ENCODE peak calls at places on chromosomes 3 and 15, in four cellular contexts. One of them, this sample, is unnamed. For H3K27me3, the result is how much of the 10 kb centered on the place peaks cover.

GRCh38 chr3:121096968-121097367 is 189.0 kb downstream of the STXBP5L start:
- DNase-seq in SJSA1: no peak
- DNase-seq in body of pancreas: no peak
- DNase-seq in cardiac muscle cell: no peak
- DNase-seq in this sample: no peak

GRCh38 chr3:128498901-128499530 is 6.0 kb upstream of the GATA2 start:
- DNase-seq in SJSA1: no peak
- DNase-seq in body of pancreas: no peak
- DNase-seq in cardiac muscle cell: no peak
- DNase-seq in this sample: no peak

GRCh38 chr15:82298520-82298919 is 35.9 kb downstream of the SAXO2 start:
- DNase-seq in SJSA1: no peak
- DNase-seq in body of pancreas: no peak
- DNase-seq in cardiac muscle cell: peak
- DNase-seq in this sample: peak

GRCh38 chr3:177451940-177452484 is 254.7 kb upstream of the TBL1XR1 start:
- DNase-seq in SJSA1: peak
- DNase-seq in body of pancreas: no peak
- DNase-seq in cardiac muscle cell: peak
- DNase-seq in this sample: no peak

GRCh38 chr3:127011270-127011992 is 28.5 kb downstream of the PLXNA1 start:
- DNase-seq in SJSA1: no peak
- DNase-seq in body of pancreas: peak
- DNase-seq in cardiac muscle cell: peak
- DNase-seq in this sample: peak

GRCh38 chr3:8954938-8955763 is 8.1 kb downstream of the RAD18 start:
- DNase-seq in SJSA1: peak
- DNase-seq in body of pancreas: no peak
- DNase-seq in cardiac muscle cell: peak
- DNase-seq in this sample: no peak

GRCh38 chr3:18556503-18556902 is 131.4 kb upstream of the SATB1 start:
- DNase-seq in SJSA1: no peak
- DNase-seq in body of pancreas: no peak
- DNase-seq in cardiac muscle cell: peak
- DNase-seq in this sample: no peak

GRCh38 chr3:157175678-157176077 is 15.7 kb upstream of the CCNL1 start:
- DNase-seq in SJSA1: no peak
- DNase-seq in body of pancreas: peak
- DNase-seq in cardiac muscle cell: no peak
- DNase-seq in this sample: no peak

GRCh38 chr3:67943546-67943945 is 289.1 kb upstream of the SUCLG2 start:
- DNase-seq in SJSA1: no peak
- DNase-seq in body of pancreas: no peak
- DNase-seq in cardiac muscle cell: no peak
- DNase-seq in this sample: no peak

DNA sequence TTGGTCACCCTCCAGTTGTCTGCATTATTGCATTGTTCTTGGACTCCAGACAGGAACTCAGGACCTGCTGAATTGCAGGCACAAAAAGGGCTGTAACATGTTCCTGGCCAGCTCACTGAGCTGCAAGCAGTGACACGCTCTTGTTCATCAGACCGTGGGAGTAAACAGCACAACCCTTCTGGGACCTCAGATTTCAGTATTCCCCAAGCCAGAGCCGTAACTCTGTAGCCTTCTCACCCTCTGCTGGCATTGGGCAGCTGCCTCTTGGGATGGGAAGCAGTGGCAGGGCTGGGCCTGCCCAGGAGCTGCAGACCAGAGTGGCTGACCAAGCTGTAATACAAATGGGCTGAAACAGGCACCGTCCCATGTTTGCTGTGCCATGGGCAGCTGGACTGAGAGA is 607.1 kb upstream of the BCHE start:
- DNase-seq in SJSA1: no peak
- DNase-seq in body of pancreas: no peak
- DNase-seq in cardiac muscle cell: no peak
- DNase-seq in this sample: no peak
- H3K27ac ChIP-seq in SJSA1: no peak
- H3K27ac ChIP-seq in body of pancreas: no peak
- H3K27ac ChIP-seq in cardiac muscle cell: no peak
- H3K27ac ChIP-seq in this sample: no peak

DNA sequence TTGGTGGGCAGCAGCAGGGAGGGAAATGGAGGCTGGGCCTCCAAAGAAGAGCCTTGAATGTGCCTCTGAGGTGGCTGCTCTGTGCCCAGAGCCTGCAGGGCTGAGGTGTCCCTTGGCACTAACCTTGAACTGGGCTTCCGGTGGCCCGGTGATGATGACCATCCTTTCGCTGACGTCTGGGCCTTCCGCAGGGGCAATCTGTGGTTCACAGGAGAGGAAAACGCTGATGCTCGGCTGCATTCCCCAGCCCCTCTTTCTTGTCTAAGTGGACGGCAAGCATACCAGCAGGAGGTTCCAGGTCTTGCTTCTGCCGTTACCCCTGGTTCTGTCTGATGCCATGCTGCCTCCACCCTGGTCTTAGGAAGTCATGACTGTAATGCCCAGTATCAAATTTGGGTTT is 65.9 kb downstream of the SENP2 start:
- DNase-seq in SJSA1: no peak
- DNase-seq in body of pancreas: no peak
- DNase-seq in cardiac muscle cell: no peak
- DNase-seq in this sample: no peak
- H3K27me3 ChIP-seq in SJSA1: under half
- H3K27me3 ChIP-seq in body of pancreas: under half
- H3K27me3 ChIP-seq in cardiac muscle cell: under half
- H3K27me3 ChIP-seq in this sample: under half

GRCh38 chr15:81296673-81297072 is 27.3 kb downstream of the STARD5 start:
- DNase-seq in SJSA1: no peak
- DNase-seq in body of pancreas: peak
- DNase-seq in cardiac muscle cell: no peak
- DNase-seq in this sample: no peak
- H3K4me3 ChIP-seq in SJSA1: no peak
- H3K4me3 ChIP-seq in body of pancreas: no peak
- H3K4me3 ChIP-seq in cardiac muscle cell: no peak
- H3K4me3 ChIP-seq in this sample: peak

GRCh38 chr3:183764854-183765731 is 60.3 kb downstream of the MAP6D1 start:
- DNase-seq in SJSA1: peak
- DNase-seq in body of pancreas: no peak
- DNase-seq in cardiac muscle cell: peak
- DNase-seq in this sample: no peak

GRCh38 chr3:183769453-183769852 is 55.9 kb downstream of the MAP6D1 start:
- DNase-seq in SJSA1: no peak
- DNase-seq in body of pancreas: no peak
- DNase-seq in cardiac muscle cell: no peak
- DNase-seq in this sample: no peak

GRCh38 chr3:183766745-183767606 is 58.4 kb downstream of the MAP6D1 start:
- DNase-seq in SJSA1: peak
- DNase-seq in body of pancreas: peak
- DNase-seq in cardiac muscle cell: peak
- DNase-seq in this sample: peak

GRCh38 chr3:183768114-183768513 is 57.3 kb downstream of the MAP6D1 start:
- DNase-seq in SJSA1: no peak
- DNase-seq in body of pancreas: no peak
- DNase-seq in cardiac muscle cell: no peak
- DNase-seq in this sample: no peak

GRCh38 chr3:183766107-183766506 is 59.3 kb downstream of the MAP6D1 start:
- DNase-seq in SJSA1: no peak
- DNase-seq in body of pancreas: no peak
- DNase-seq in cardiac muscle cell: no peak
- DNase-seq in this sample: no peak
- H3K27ac ChIP-seq in SJSA1: no peak
- H3K27ac ChIP-seq in body of pancreas: no peak
- H3K27ac ChIP-seq in cardiac muscle cell: no peak
- H3K27ac ChIP-seq in this sample: no peak

DNA sequence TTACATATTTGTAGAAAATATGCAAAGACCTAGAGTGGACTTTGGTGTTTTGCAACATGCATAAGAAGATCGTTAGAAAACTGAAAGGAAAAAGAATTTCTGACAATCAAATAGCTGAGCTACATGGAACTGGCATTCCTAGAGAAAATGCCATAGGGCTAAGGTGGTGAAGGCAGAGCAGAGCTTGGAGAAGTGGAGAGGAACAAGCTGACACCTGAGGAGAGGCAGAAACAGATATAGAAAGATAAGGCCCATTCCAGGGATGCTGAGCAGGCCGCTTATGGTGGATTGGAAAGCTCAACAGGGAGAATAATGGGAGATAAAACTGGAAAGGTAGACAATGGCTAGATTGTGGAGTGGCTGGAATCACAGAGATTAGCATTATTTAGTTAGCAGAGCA is 150.0 kb downstream of the PLCH1 start:
- DNase-seq in SJSA1: no peak
- DNase-seq in body of pancreas: no peak
- DNase-seq in cardiac muscle cell: no peak
- DNase-seq in this sample: no peak
- H3K27me3 ChIP-seq in SJSA1: under half
- H3K27me3 ChIP-seq in body of pancreas: under half
- H3K27me3 ChIP-seq in cardiac muscle cell: under half
- H3K27me3 ChIP-seq in this sample: under half

GRCh38 chr15:77959094-77959879 is 118.2 kb downstream of the TBC1D2B start:
- DNase-seq in SJSA1: peak
- DNase-seq in body of pancreas: peak
- DNase-seq in cardiac muscle cell: peak
- DNase-seq in this sample: peak
- H3K4me3 ChIP-seq in SJSA1: no peak
- H3K4me3 ChIP-seq in body of pancreas: no peak
- H3K4me3 ChIP-seq in cardiac muscle cell: no peak
- H3K4me3 ChIP-seq in this sample: no peak

GRCh38 chr3:124882749-124883148 is 4.4 kb downstream of the ITGB5 start:
- DNase-seq in SJSA1: no peak
- DNase-seq in body of pancreas: no peak
- DNase-seq in cardiac muscle cell: no peak
- DNase-seq in this sample: no peak
- H3K27ac ChIP-seq in SJSA1: no peak
- H3K27ac ChIP-seq in body of pancreas: no peak
- H3K27ac ChIP-seq in cardiac muscle cell: no peak
- H3K27ac ChIP-seq in this sample: no peak

DNA sequence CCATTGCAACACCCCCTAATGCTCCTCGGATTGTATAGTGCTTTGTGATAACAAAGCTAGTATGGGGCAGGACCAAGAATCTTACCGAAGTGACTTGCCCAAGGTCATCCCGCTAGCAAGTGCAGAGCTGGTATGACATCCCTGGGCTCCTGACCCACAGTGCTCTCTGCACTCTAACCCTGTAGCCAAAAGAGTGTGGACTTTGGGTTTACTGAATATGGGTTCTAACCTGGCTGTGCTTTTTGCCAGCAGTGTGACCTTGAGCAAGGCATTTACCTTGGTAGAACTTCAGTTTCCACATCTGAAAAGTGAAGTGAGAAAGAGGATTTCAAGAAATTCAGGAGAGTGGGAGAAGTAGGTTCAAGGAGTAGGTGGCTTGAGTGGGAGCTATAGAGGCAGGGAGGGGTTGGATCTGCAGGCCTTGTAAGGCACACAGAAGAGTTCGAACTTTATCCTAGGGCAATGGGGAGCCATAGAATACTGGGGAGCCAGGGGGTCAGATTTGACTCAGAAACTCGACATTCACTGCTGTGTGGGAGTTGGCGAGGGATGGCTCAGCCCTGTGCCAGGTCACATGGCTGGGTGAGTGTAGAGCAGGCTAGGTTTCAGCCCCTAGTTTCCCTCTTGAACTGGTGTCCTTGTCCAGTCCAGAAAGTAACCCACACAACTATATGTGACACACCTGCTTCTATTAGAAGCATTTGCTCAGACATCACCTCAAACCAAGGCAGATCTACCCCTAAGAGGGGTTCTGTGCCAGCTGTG is 91.9 kb downstream of the RPLP1 start:
- DNase-seq in SJSA1: no peak
- DNase-seq in body of pancreas: no peak
- DNase-seq in cardiac muscle cell: no peak
- DNase-seq in this sample: no peak
- H3K27me3 ChIP-seq in SJSA1: under half
- H3K27me3 ChIP-seq in body of pancreas: under half
- H3K27me3 ChIP-seq in cardiac muscle cell: half or more
- H3K27me3 ChIP-seq in this sample: under half

DNA sequence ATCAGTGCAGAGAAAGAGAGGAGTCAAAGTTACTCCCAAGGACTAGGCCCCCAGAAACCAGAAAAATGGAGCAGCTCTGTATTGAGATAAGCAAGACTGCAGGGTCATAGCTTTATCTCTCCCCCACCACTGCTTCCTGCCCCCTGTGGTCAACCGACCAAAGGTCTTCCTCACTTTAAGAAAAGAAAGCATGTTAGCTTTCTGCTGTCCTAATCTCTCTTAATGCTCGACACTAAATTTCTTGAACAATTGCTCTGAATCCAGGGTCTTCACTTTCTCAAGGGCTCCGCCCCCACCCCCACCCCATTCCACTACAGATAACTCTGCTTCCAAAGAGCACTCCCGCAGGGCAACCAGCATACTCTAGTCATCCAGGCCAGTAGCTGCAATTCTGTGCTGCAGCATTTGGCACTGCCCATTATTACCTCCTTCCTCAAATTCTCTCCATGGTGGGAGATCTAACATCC is 31.9 kb downstream of the TNIK start:
- DNase-seq in SJSA1: no peak
- DNase-seq in body of pancreas: no peak
- DNase-seq in cardiac muscle cell: no peak
- DNase-seq in this sample: no peak
- H3K4me3 ChIP-seq in SJSA1: no peak
- H3K4me3 ChIP-seq in body of pancreas: no peak
- H3K4me3 ChIP-seq in cardiac muscle cell: no peak
- H3K4me3 ChIP-seq in this sample: no peak

DNA sequence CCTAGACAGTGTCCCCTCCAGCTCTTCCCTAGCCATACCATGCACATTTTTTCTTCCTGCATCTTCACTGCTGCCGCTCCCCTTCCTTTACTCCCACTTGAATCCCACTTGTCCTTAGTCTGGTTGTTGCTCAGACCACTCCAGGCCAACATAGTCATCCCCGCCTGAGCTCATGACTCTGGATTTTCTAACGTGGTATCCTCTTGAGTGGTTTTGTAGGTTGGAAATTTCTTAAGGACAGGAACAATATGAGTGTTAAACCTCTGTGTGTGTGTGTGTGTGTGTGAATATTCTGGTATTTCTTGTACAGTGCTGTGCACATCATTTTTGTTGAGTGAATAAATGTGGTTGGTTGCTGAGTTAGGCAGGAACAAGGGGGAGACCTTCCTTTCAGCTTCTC is 3.1 kb downstream of the BAHD1 start:
- DNase-seq in SJSA1: no peak
- DNase-seq in body of pancreas: no peak
- DNase-seq in cardiac muscle cell: no peak
- DNase-seq in this sample: no peak
- H3K27ac ChIP-seq in SJSA1: no peak
- H3K27ac ChIP-seq in body of pancreas: no peak
- H3K27ac ChIP-seq in cardiac muscle cell: no peak
- H3K27ac ChIP-seq in this sample: no peak